ENCODE peak calls at places on chromosomes 13 and 19, in six cellular contexts. X, U, G, K, V and I are unnamed samples.

GRCh38 chr13:105037064-105037463 is 1498.4 kb downstream of the EFNB2 start:
- DNase-seq in X (no peak), U (no peak), V (no peak), K (no peak), G (peak; percentile 9), I (no peak)

GRCh38 chr19:53041366-53041765 is 3.2 kb upstream of the ERVV-2 start:
- DNase-seq in U (no peak), K (no peak), V (no peak), G (no peak), X (no peak), I (no peak)

GRCh38 chr19:38744906-38745305 is 632 bp upstream of the CAPN12 start:
- DNase-seq in V (no peak), X (no peak), U (no peak), K (no peak), G (no peak), I (no peak)

GRCh38 chr13:45518525-45519235 is 53.9 kb downstream of the COG3 start:
- DNase-seq in K (no peak), X (no peak), V (peak; percentile 29), G (peak; percentile 15), U (no peak), I (no peak)

GRCh38 chr13:51894239-51894638 is 32.5 kb downstream of the CCDC70 start:
- DNase-seq in K (no peak), V (no peak), G (no peak), X (no peak), U (no peak), I (no peak)

GRCh38 chr13:113726961-113727411 is 32.0 kb upstream of the TMEM255B start:
- DNase-seq in V (peak; percentile 10), U (no peak), K (no peak), G (no peak), X (no peak), I (no peak)

GRCh38 chr13:91701975-91702374 is 303.6 kb downstream of the GPC5 start:
- DNase-seq in G (no peak), K (no peak), V (no peak), X (no peak), U (no peak), I (no peak)

GRCh38 chr13:24178847-24179845 is 18.6 kb downstream of the SPATA13 start:
- DNase-seq in X (no peak), G (no peak), V (no peak), U (no peak), K (no peak), I (no peak)

GRCh38 chr19:28864577-28865042 is 348.3 kb downstream of the UQCRFS1 start:
- DNase-seq in K (no peak), V (peak; percentile 69), U (no peak), X (no peak), G (no peak), I (no peak)

GRCh38 chr19:52398091-52398461 is 427 bp downstream of the ZNF528 start:
- DNase-seq in K (no peak), V (peak; percentile 21), X (no peak), G (no peak), U (no peak), I (no peak)

GRCh38 chr19:1401138-1401888 is at the start of gene GAMT:
- DNase-seq in V (peak; percentile 41), K (no peak), U (peak; percentile 35), G (no peak), X (peak; percentile 31), I (no peak)

GRCh38 chr19:1227655-1228054 is 10.2 kb downstream of the CBARP start:
- DNase-seq in G (no peak), K (no peak), X (no peak), U (no peak), V (no peak), I (no peak)

GRCh38 chr13:67223024-67223423 is 7.1 kb downstream of the PCDH9 start:
- DNase-seq in X (no peak), U (no peak), K (no peak), G (peak; percentile 70), V (peak; percentile 48), I (no peak)

GRCh38 chr13:79519252-79519651 is 38.3 kb downstream of the NDFIP2 start:
- DNase-seq in G (no peak), X (no peak), K (no peak), V (no peak), U (no peak), I (no peak)

GRCh38 chr13:110405597-110406450 is 98.7 kb downstream of the COL4A2 start:
- DNase-seq in V (peak; percentile 51), G (no peak), X (no peak), U (no peak), K (no peak), I (no peak)

GRCh38 chr19:1590641-1591397 is 1.8 kb downstream of the MBD3 start:
- DNase-seq in K (no peak), X (no peak), V (peak; percentile 37), G (peak; percentile 66), U (no peak), I (no peak)

GRCh38 chr19:13861392-13861713 is 15.6 kb upstream of the NANOS3 start:
- DNase-seq in K (no peak), U (no peak), X (no peak), G (no peak), V (no peak), I (no peak)

GRCh38 chr19:45826934-45827333 is 11.8 kb upstream of the RSPH6A start:
- DNase-seq in V (no peak), K (no peak), G (no peak), X (no peak), U (no peak), I (no peak)

GRCh38 chr19:43776285-43776684 is 4.5 kb downstream of the KCNN4 start:
- DNase-seq in X (peak; percentile 46), U (no peak), G (no peak), K (no peak), V (no peak), I (no peak)

GRCh38 chr13:96011291-96011875 is 41.8 kb downstream of the UGGT2 start:
- DNase-seq in G (no peak), X (no peak), K (no peak), V (no peak), U (no peak), I (no peak)

GRCh38 chr19:4929186-4929585 is 19.9 kb downstream of the UHRF1 start:
- DNase-seq in K (no peak), U (no peak), V (peak; percentile 35), X (no peak), G (no peak), I (no peak)

GRCh38 chr13:48783181-48783630 is 129.5 kb downstream of the CYSLTR2 start:
- DNase-seq in X (peak; percentile 45), U (no peak), K (no peak), V (peak; percentile 99), G (peak; percentile 7), I (peak; percentile 95)

GRCh38 chr19:35378356-35378755 is 7.5 kb downstream of the GPR42 start:
- DNase-seq in G (no peak), V (no peak), U (no peak), K (no peak), X (no peak), I (no peak)

GRCh38 chr13:95533545-95534135 is 18.9 kb upstream of the CLDN10 start:
- DNase-seq in K (no peak), G (no peak), V (no peak), X (no peak), U (no peak), I (no peak)

GRCh38 chr13:42633495-42633894 is 59.5 kb downstream of the TNFSF11 start:
- DNase-seq in X (no peak), V (no peak), U (no peak), K (no peak), G (no peak), I (no peak)

GRCh38 chr19:54660967-54661366 is 1.8 kb upstream of the LILRB4 start:
- DNase-seq in U (no peak), K (no peak), X (no peak), G (no peak), V (no peak), I (no peak)

GRCh38 chr19:42352216-42352892 is 26.9 kb downstream of the MEGF8 start:
- DNase-seq in K (peak; percentile 40), G (peak; percentile 41), X (no peak), U (no peak), V (peak; percentile 10), I (no peak)

GRCh38 chr19:10553943-10554381 is 10.3 kb downstream of the ATG4D start:
- DNase-seq in V (no peak), U (no peak), X (no peak), K (no peak), G (no peak), I (no peak)

GRCh38 chr13:70235565-70235964 is 127.3 kb upstream of the KLHL1 start:
- DNase-seq in U (no peak), X (no peak), V (no peak), G (no peak), K (no peak), I (no peak)

GRCh38 chr13:37788346-37788745 is 81.2 kb downstream of the TRPC4 start:
- DNase-seq in V (peak; percentile 68), U (no peak), G (no peak), K (no peak), X (no peak), I (no peak)

GRCh38 chr19:9040131-9040530 is 29.9 kb upstream of the MUC16 start:
- DNase-seq in U (no peak), K (no peak), V (no peak), G (no peak), X (peak; percentile 63), I (no peak)

GRCh38 chr13:50421457-50422130 is 406.4 kb downstream of the KCNRG start:
- DNase-seq in U (no peak), G (peak; percentile 42), X (no peak), K (no peak), V (no peak), I (no peak)

GRCh38 chr13:83153833-83154232 is 728.4 kb downstream of the SLITRK1 start:
- DNase-seq in G (no peak), X (no peak), K (no peak), U (no peak), V (peak; percentile 14), I (no peak)

GRCh38 chr19:3538965-3539742 is at the start of gene TEKTIP1:
- DNase-seq in U (no peak), G (no peak), V (no peak), K (no peak), X (no peak), I (no peak)

GRCh38 chr19:53246498-53246897 is 8.2 kb downstream of the ZNF677 start:
- DNase-seq in V (no peak), X (no peak), G (no peak), U (no peak), K (no peak), I (no peak)

GRCh38 chr13:103130681-103131210 is 64.5 kb upstream of the SLC10A2 start:
- DNase-seq in U (no peak), G (peak; percentile 7), V (no peak), K (no peak), X (no peak), I (no peak)

GRCh38 chr19:52200044-52200443 is 10.2 kb downstream of the PPP2R1A start:
- DNase-seq in G (no peak), X (no peak), V (peak; percentile 81), U (no peak), K (no peak), I (no peak)

GRCh38 chr19:50721441-50722137 is 1.6 kb upstream of the CLEC11A start:
- DNase-seq in V (no peak), X (no peak), U (no peak), G (peak; percentile 56), K (no peak), I (no peak)